ENCODE peak calls at places on chromosomes 1 and 21, in eight cellular contexts. B is GM18507, H is AG08395, F is iPS-NIHi11, W is skeletal muscle cell, I is A172, Y is NCI-H1417, R is NCI-H1436. C is an unnamed sample.

GRCh38 chr1:163932901-163933300 is 611.1 kb downstream of the NUF2 start:
- DNase-seq in B (no peak), H (no peak), F (no peak), W (no peak), I (no peak), Y (no peak), R (no peak), C (no peak)

GRCh38 chr1:18948913-18949688 is 7.4 kb downstream of the IFFO2 start:
- DNase-seq in B (no peak), H (peak), F (no peak), W (no peak), I (no peak), Y (no peak), R (no peak), C (no peak)

GRCh38 chr1:199075792-199076191 is 437.0 kb downstream of the PTPRC start:
- DNase-seq in B (no peak), H (no peak), F (no peak), W (no peak), I (no peak), Y (no peak), R (no peak), C (no peak)

GRCh38 chr1:8154621-8155052 is 128.5 kb upstream of the ERRFI1 start:
- DNase-seq in B (no peak), H (no peak), F (no peak), W (no peak), I (peak), Y (peak), R (no peak), C (no peak)

GRCh38 chr1:69919129-69919921 is 286.1 kb downstream of the LRRC40 start:
- DNase-seq in B (no peak), H (no peak), F (no peak), W (no peak), I (no peak), Y (no peak), R (no peak), C (no peak)

GRCh38 chr1:239274242-239274830 is 112.0 kb upstream of the CHRM3 start:
- DNase-seq in B (no peak), H (no peak), F (no peak), W (no peak), I (no peak), Y (no peak), R (no peak), C (no peak)

GRCh38 chr1:34851431-34852105 is 8.0 kb downstream of the SMIM12 start:
- DNase-seq in B (no peak), H (no peak), F (no peak), W (no peak), I (no peak), Y (no peak), R (no peak), C (no peak)

GRCh38 chr1:154607084-154607747 is 770 bp downstream of the ADAR start:
- DNase-seq in B (no peak), H (peak), F (no peak), W (no peak), I (peak), Y (no peak), R (no peak), C (no peak)

GRCh38 chr1:30386145-30386926 is 337.0 kb downstream of the MATN1 start:
- DNase-seq in B (no peak), H (no peak), F (no peak), W (no peak), I (no peak), Y (no peak), R (no peak), C (no peak)

GRCh38 chr21:36882776-36883175 is 83.7 kb downstream of the HLCS start:
- DNase-seq in B (no peak), H (no peak), F (no peak), W (no peak), I (no peak), Y (no peak), R (no peak), C (no peak)

GRCh38 chr1:109309347-109309746 is 2.5 kb upstream of the MYBPHL start:
- DNase-seq in B (no peak), H (no peak), F (no peak), W (no peak), I (no peak), Y (no peak), R (no peak), C (no peak)

GRCh38 chr1:3403388-3404179 is 50.9 kb upstream of the ARHGEF16 start:
- DNase-seq in B (no peak), H (no peak), F (peak), W (no peak), I (peak), Y (no peak), R (peak), C (no peak)

GRCh38 chr1:50308883-50309282 is 114.4 kb downstream of the DMRTA2 start:
- DNase-seq in B (no peak), H (peak), F (peak), W (no peak), I (peak), Y (no peak), R (no peak), C (no peak)

GRCh38 chr1:109498161-109498801 is 4.4 kb downstream of the CYB561D1 start:
- DNase-seq in B (no peak), H (peak), F (peak), W (no peak), I (peak), Y (no peak), R (no peak), C (no peak)

GRCh38 chr1:244583358-244583757 is 69.6 kb upstream of the DESI2 start:
- DNase-seq in B (no peak), H (no peak), F (no peak), W (no peak), I (no peak), Y (no peak), R (no peak), C (no peak)

C was measured in NCI-H774.